ENCODE peak calls at places on chromosome 1, in nine cellular contexts. O is A549, E is nephron progenitor cell, H is NCI-H1092, V is erythroblast, G is NCI-H526, T is right atrium auricular region, S is endodermal cell, A is body of pancreas. C is an unnamed sample.

GRCh38 chr1:17007121-17007520 is 4.6 kb downstream of the ATP13A2 start:
- DNase-seq in G (no peak), A (no peak), T (no peak), V (no peak), E (no peak), O (no peak), S (no peak), H (no peak), C (no peak)

GRCh38 chr1:236321101-236321500 is 39.3 kb upstream of the ERO1B start:
- DNase-seq in E (no peak), T (no peak), G (no peak), A (no peak), V (no peak), H (no peak), S (no peak), O (no peak), C (no peak)

GRCh38 chr1:246801241-246802020 is 77.2 kb downstream of the SCCPDH start:
- DNase-seq in E (no peak), T (no peak), A (no peak), H (no peak), O (no peak), V (no peak), G (no peak), S (no peak), C (no peak)

GRCh38 chr1:2566106-2567045 is 10.2 kb downstream of the TNFRSF14 start:
- DNase-seq in E (no peak), S (peak; percentile 55), A (no peak), O (no peak), V (no peak), H (no peak), G (no peak), T (no peak), C (no peak)

GRCh38 chr1:88462481-88463261 is 221.4 kb upstream of the PKN2 start:
- DNase-seq in O (peak; percentile 10), H (no peak), A (no peak), G (peak; percentile 71), T (no peak), E (peak; percentile 70), V (peak; percentile 4), S (peak; percentile 84), C (no peak)

GRCh38 chr1:28236656-28237331 is 870 bp downstream of the ATP5IF1 start:
- DNase-seq in H (no peak), T (no peak), A (no peak), G (no peak), O (no peak), S (no peak), V (peak; percentile 83), E (no peak), C (no peak)

GRCh38 chr1:199042193-199042592 is 403.4 kb downstream of the PTPRC start:
- DNase-seq in H (no peak), G (no peak), A (no peak), T (no peak), E (no peak), O (no peak), S (no peak), V (no peak), C (no peak)

GRCh38 chr1:203100163-203100867 is 14.5 kb upstream of the MYOG start:
- DNase-seq in T (peak; percentile 13), V (no peak), A (no peak), O (no peak), E (no peak), G (no peak), S (no peak), H (no peak), C (no peak)

GRCh38 chr1:4600615-4601460 is 53.6 kb upstream of the AJAP1 start:
- DNase-seq in E (no peak), A (no peak), H (no peak), S (peak; percentile 24), V (no peak), T (no peak), O (no peak), G (no peak), C (no peak)

GRCh38 chr1:172917972-172918371 is 132.8 kb downstream of the TNFSF18 start:
- DNase-seq in G (no peak), S (no peak), A (no peak), V (no peak), O (peak; percentile 84), E (no peak), T (no peak), H (no peak), C (no peak)

GRCh38 chr1:202348005-202348508 is 442 bp upstream of the PPP1R12B start:
- DNase-seq in O (no peak), H (no peak), S (no peak), G (no peak), T (no peak), V (no peak), E (no peak), A (no peak), C (no peak)

GRCh38 chr1:81467433-81467832 is 333.3 kb upstream of the ADGRL2 start:
- DNase-seq in S (no peak), A (no peak), E (no peak), H (no peak), V (no peak), O (no peak), T (no peak), G (no peak), C (no peak)

GRCh38 chr1:115833806-115834205 is 7.1 kb downstream of the NHLH2 start:
- DNase-seq in H (no peak), G (peak; percentile 39), T (no peak), O (no peak), E (no peak), V (no peak), S (peak; percentile 81), A (no peak), C (no peak)

C was measured in colonic mucosa.